ENCODE peak calls at places on chromosomes 16 and 17, in four cellular contexts. T, F, J and R are unnamed samples.

GRCh38 chr17:28252436-28252835 is 66.6 kb upstream of the TMEM97 start:
- DNase-seq in T (no peak), F (no peak), J (no peak), R (peak)

GRCh38 chr16:5838725-5839124 is 741.1 kb upstream of the EEF2KMT start:
- DNase-seq in T (no peak), F (no peak), J (no peak), R (no peak)

GRCh38 chr17:55693244-55694216 is 29.1 kb downstream of the TMEM100 start:
- DNase-seq in T (peak), F (peak), J (no peak), R (peak)

GRCh38 chr17:15303293-15303692 is 38.1 kb downstream of the TEKT3 start:
- DNase-seq in T (no peak), F (no peak), J (no peak), R (no peak)

GRCh38 chr17:78924481-78925151 is 571 bp downstream of the TIMP2 start:
- DNase-seq in T (no peak), F (no peak), J (no peak), R (peak)

GRCh38 chr17:38735161-38735997 is 5.2 kb downstream of the CISD3 start:
- DNase-seq in T (no peak), F (no peak), J (peak), R (peak)

GRCh38 chr17:69874220-69874670 is 200.8 kb upstream of the KCNJ16 start:
- DNase-seq in T (peak), F (no peak), J (no peak), R (peak)

GRCh38 chr16:88088161-88088581 is 136.9 kb downstream of the BANP start:
- DNase-seq in T (no peak), F (peak), J (no peak), R (no peak)

GRCh38 chr16:1971678-1972489 is at the start of gene TBL3:
- DNase-seq in T (peak), F (peak), J (peak), R (peak)

GRCh38 chr17:63775420-63775819 is 1.4 kb downstream of the DDX42 start:
- DNase-seq in T (no peak), F (no peak), J (no peak), R (no peak)

GRCh38 chr16:35642322-35642835 is 2183.0 kb downstream of the TP53TG3F start:
- DNase-seq in T (no peak), F (no peak), J (no peak), R (no peak)

GRCh38 chr17:28710948-28711722 is 553 bp downstream of the PROCA1 start:
- DNase-seq in T (peak), F (peak), J (peak), R (peak)

GRCh38 chr17:28839221-28839620 is 3.4 kb downstream of the FAM222B start:
- DNase-seq in T (no peak), F (no peak), J (no peak), R (no peak)

GRCh38 chr17:50129946-50130777 is at the start of gene SAMD14:
- DNase-seq in T (no peak), F (no peak), J (no peak), R (peak)

GRCh38 chr17:4858880-4859260 is 25.7 kb downstream of the MINK1 start:
- DNase-seq in T (no peak), F (peak), J (no peak), R (peak)

GRCh38 chr17:31386542-31387075 is 4.9 kb upstream of the RAB11FIP4 start:
- DNase-seq in T (no peak), F (no peak), J (no peak), R (no peak)

GRCh38 chr16:66964049-66964448 is 3.0 kb downstream of the CES3 start:
- DNase-seq in T (no peak), F (no peak), J (no peak), R (no peak)

GRCh38 chr16:66874079-66874775 is 6.1 kb upstream of the PDP2 start:
- DNase-seq in T (no peak), F (no peak), J (no peak), R (no peak)

GRCh38 chr17:80254396-80255241 is 6.0 kb upstream of the RNF213 start:
- DNase-seq in T (peak), F (no peak), J (no peak), R (peak)

GRCh38 chr17:63095879-63096278 is 129.8 kb downstream of the TANC2 start:
- DNase-seq in T (no peak), F (no peak), J (no peak), R (no peak)

GRCh38 chr17:65985571-65985970 is 206.4 kb downstream of the CEP112 start:
- DNase-seq in T (no peak), F (no peak), J (no peak), R (no peak)

GRCh38 chr16:61579195-61579594 is 457.0 kb downstream of the CDH8 start:
- DNase-seq in T (no peak), F (no peak), J (no peak), R (no peak)

GRCh38 chr16:19094542-19095365 is 19.0 kb upstream of the ITPRIPL2 start:
- DNase-seq in T (no peak), F (no peak), J (no peak), R (no peak)

GRCh38 chr17:7897090-7897489 is 8.5 kb downstream of the CHD3 start:
- DNase-seq in T (no peak), F (no peak), J (no peak), R (no peak)